ENCODE peak calls at places on chromosome 13, in seven cellular contexts. H is ELR; S is stimulated activated CD8-positive, alpha-beta memory T cell treated with anti-CD3 and anti-CD28 coated beads, Interleukin-15, amount 100 ng/mL, for 48 hours; Q is psoas muscle; N is GM18507; K is brain microvascular endothelial cell; V is right cardiac atrium. I is an unnamed sample.

GRCh38 chr13:103012611-103013010 is 53.6 kb downstream of the SLC10A2 start:
- DNase-seq in H (no peak), S (no peak), Q (no peak), N (no peak), K (no peak), V (no peak), I (no peak)

GRCh38 chr13:97851269-97851668 is 102.2 kb upstream of the IPO5 start:
- DNase-seq in H (no peak), S (no peak), Q (no peak), N (no peak), K (no peak), V (no peak), I (no peak)

GRCh38 chr13:112188298-112188610 is 121.3 kb downstream of the SOX1 start:
- DNase-seq in H (no peak), S (no peak), Q (no peak), N (no peak), K (no peak), V (no peak), I (no peak)

GRCh38 chr13:100506154-100506553 is 82.4 kb downstream of the GGACT start:
- DNase-seq in H (no peak), S (peak; percentile 8), Q (no peak), N (peak; percentile 8), K (no peak), V (no peak), I (no peak)

GRCh38 chr13:48094781-48095502 is at the start of gene MED4:
- DNase-seq in H (peak; percentile 94), S (peak; percentile 92), Q (peak; percentile 98), N (peak; percentile 97), K (peak; percentile 90), V (peak; percentile 95), I (peak; percentile 89)

GRCh38 chr13:99275093-99275469 is 16.9 kb upstream of the GPR18 start:
- DNase-seq in H (peak; percentile 79), S (peak; percentile 31), Q (no peak), N (no peak), K (peak; percentile 69), V (no peak), I (peak; percentile 71)

GRCh38 chr13:30829145-30829544 is 76.9 kb upstream of the MEDAG start:
- DNase-seq in H (peak; percentile 94), S (no peak), Q (no peak), N (no peak), K (peak; percentile 60), V (no peak), I (no peak)

GRCh38 chr13:99875391-99875790 is 96.2 kb downstream of the ZIC5 start:
- DNase-seq in H (no peak), S (no peak), Q (no peak), N (no peak), K (no peak), V (no peak), I (no peak)

GRCh38 chr13:40251343-40252032 is 415.0 kb downstream of the FOXO1 start:
- DNase-seq in H (no peak), S (no peak), Q (no peak), N (no peak), K (no peak), V (no peak), I (no peak)

GRCh38 chr13:47632311-47632710 is 368.8 kb downstream of the SUCLA2 start:
- DNase-seq in H (no peak), S (no peak), Q (no peak), N (no peak), K (no peak), V (no peak), I (no peak)

GRCh38 chr13:78875792-78876580 is 217.0 kb upstream of the OBI1 start:
- DNase-seq in H (no peak), S (no peak), Q (no peak), N (no peak), K (no peak), V (no peak), I (no peak)

GRCh38 chr13:77896977-77897376 is 21.7 kb downstream of the EDNRB start:
- DNase-seq in H (peak; percentile 36), S (no peak), Q (no peak), N (no peak), K (no peak), V (no peak), I (no peak)

GRCh38 chr13:74920945-74921725 is 560.8 kb downstream of the TBC1D4 start:
- DNase-seq in H (peak; percentile 57), S (no peak), Q (no peak), N (no peak), K (no peak), V (no peak), I (no peak)

GRCh38 chr13:98328511-98328910 is 151.4 kb upstream of the RNF113B start:
- DNase-seq in H (no peak), S (no peak), Q (no peak), N (no peak), K (no peak), V (no peak), I (no peak)

GRCh38 chr13:66556306-66556705 is 673.8 kb downstream of the PCDH9 start:
- DNase-seq in H (no peak), S (no peak), Q (no peak), N (no peak), K (no peak), V (no peak), I (no peak)

GRCh38 chr13:40692946-40693345 is 26.5 kb upstream of the FOXO1 start:
- DNase-seq in H (peak; percentile 48), S (no peak), Q (no peak), N (no peak), K (peak; percentile 19), V (no peak), I (no peak)

GRCh38 chr13:73859841-73860240 is 274.4 kb downstream of the KLF12 start:
- DNase-seq in H (no peak), S (no peak), Q (no peak), N (no peak), K (no peak), V (no peak), I (no peak)

GRCh38 chr13:40149611-40150283 is 494.3 kb downstream of the COG6 start:
- DNase-seq in H (peak; percentile 78), S (no peak), Q (no peak), N (no peak), K (peak; percentile 86), V (peak; percentile 34), I (peak; percentile 48)

GRCh38 chr13:99416411-99417121 is 84.7 kb upstream of the TM9SF2 start:
- DNase-seq in H (no peak), S (no peak), Q (peak; percentile 39), N (no peak), K (no peak), V (no peak), I (no peak)

GRCh38 chr13:51396352-51396751 is 56.5 kb downstream of the INTS6 start:
- DNase-seq in H (no peak), S (no peak), Q (no peak), N (peak; percentile 7), K (no peak), V (no peak), I (no peak)

GRCh38 chr13:50152655-50153309 is 137.5 kb downstream of the KCNRG start:
- DNase-seq in H (no peak), S (no peak), Q (no peak), N (no peak), K (no peak), V (no peak), I (no peak)

GRCh38 chr13:101447852-101448251 is 4.6 kb upstream of the ITGBL1 start:
- DNase-seq in H (peak; percentile 70), S (no peak), Q (no peak), N (no peak), K (no peak), V (no peak), I (no peak)

GRCh38 chr13:75468098-75468497 is 13.9 kb downstream of the TBC1D4 start:
- DNase-seq in H (no peak), S (no peak), Q (no peak), N (no peak), K (no peak), V (no peak), I (no peak)

GRCh38 chr13:106847049-106847448 is 279.1 kb upstream of the ARGLU1 start:
- DNase-seq in H (no peak), S (no peak), Q (no peak), N (no peak), K (no peak), V (no peak), I (no peak)

GRCh38 chr13:41411536-41411935 is 45.8 kb upstream of the RGCC start:
- DNase-seq in H (peak; percentile 60), S (no peak), Q (no peak), N (no peak), K (peak; percentile 62), V (no peak), I (peak; percentile 47)

GRCh38 chr13:39347926-39348901 is 254.8 kb downstream of the LHFPL6 start:
- DNase-seq in H (no peak), S (no peak), Q (no peak), N (no peak), K (no peak), V (peak; percentile 31), I (no peak)

GRCh38 chr13:48448963-48449614 is 36.2 kb upstream of the LPAR6 start:
- DNase-seq in H (peak; percentile 81), S (no peak), Q (no peak), N (no peak), K (no peak), V (no peak), I (peak; percentile 25)

GRCh38 chr13:34347784-34348573 is 530.0 kb downstream of the RFC3 start:
- DNase-seq in H (no peak), S (no peak), Q (no peak), N (no peak), K (no peak), V (no peak), I (no peak)

GRCh38 chr13:110291286-110291685 is 15.7 kb downstream of the COL4A1 start:
- DNase-seq in H (no peak), S (no peak), Q (no peak), N (no peak), K (no peak), V (no peak), I (no peak)

GRCh38 chr13:110713981-110714797 is 689 bp downstream of the ING1 start:
- DNase-seq in H (peak; percentile 56), S (peak; percentile 51), Q (peak; percentile 78), N (no peak), K (peak; percentile 40), V (peak; percentile 53), I (no peak)

GRCh38 chr13:31116224-31116623 is 45.5 kb downstream of the HSPH1 start:
- DNase-seq in H (no peak), S (no peak), Q (no peak), N (no peak), K (no peak), V (no peak), I (no peak)

GRCh38 chr13:100363351-100363750 is 225.2 kb downstream of the GGACT start:
- DNase-seq in H (peak; percentile 51), S (no peak), Q (no peak), N (no peak), K (peak; percentile 65), V (no peak), I (no peak)

GRCh38 chr13:93769126-93769525 is 542.5 kb downstream of the GPC6 start:
- DNase-seq in H (no peak), S (no peak), Q (no peak), N (no peak), K (no peak), V (no peak), I (no peak)

I was measured in GM04504.